ENCODE peak calls at places on chromosome 15, in nine cellular contexts. One of them, this sample, is unnamed.

GRCh38 chr15:38455096-38455495 is 1.2 kb downstream of the FAM98B start:
- DNase-seq in GM23248: peak
- DNase-seq in hepatocyte: no peak
- DNase-seq in PC-3: peak
- DNase-seq in HCT116: no peak
- DNase-seq in neural progenitor cell: no peak
- DNase-seq in SK-N-SH: no peak
- DNase-seq in GM23338: no peak
- DNase-seq in MM.1S: no peak
- DNase-seq in this sample: no peak

GRCh38 chr15:43143203-43143941 is 10.0 kb downstream of the TMEM62 start:
- DNase-seq in GM23248: no peak
- DNase-seq in hepatocyte: no peak
- DNase-seq in PC-3: peak
- DNase-seq in HCT116: no peak
- DNase-seq in neural progenitor cell: no peak
- DNase-seq in SK-N-SH: no peak
- DNase-seq in GM23338: no peak
- DNase-seq in MM.1S: no peak
- DNase-seq in this sample: no peak

GRCh38 chr15:35686347-35686746 is 140.4 kb upstream of the DPH6 start:
- DNase-seq in GM23248: no peak
- DNase-seq in hepatocyte: no peak
- DNase-seq in PC-3: no peak
- DNase-seq in HCT116: no peak
- DNase-seq in neural progenitor cell: no peak
- DNase-seq in SK-N-SH: no peak
- DNase-seq in GM23338: no peak
- DNase-seq in MM.1S: no peak
- DNase-seq in this sample: no peak

GRCh38 chr15:42193383-42193782 is 14.7 kb downstream of the VPS39 start:
- DNase-seq in GM23248: no peak
- DNase-seq in hepatocyte: no peak
- DNase-seq in PC-3: no peak
- DNase-seq in HCT116: no peak
- DNase-seq in neural progenitor cell: no peak
- DNase-seq in SK-N-SH: no peak
- DNase-seq in GM23338: no peak
- DNase-seq in MM.1S: no peak
- DNase-seq in this sample: no peak

GRCh38 chr15:38589502-38589901 is 24.9 kb upstream of the RASGRP1 start:
- DNase-seq in GM23248: peak
- DNase-seq in hepatocyte: peak
- DNase-seq in PC-3: peak
- DNase-seq in HCT116: no peak
- DNase-seq in neural progenitor cell: no peak
- DNase-seq in SK-N-SH: no peak
- DNase-seq in GM23338: no peak
- DNase-seq in MM.1S: no peak
- DNase-seq in this sample: no peak

GRCh38 chr15:39285066-39285465 is 295.8 kb upstream of the THBS1 start:
- DNase-seq in GM23248: no peak
- DNase-seq in hepatocyte: no peak
- DNase-seq in PC-3: no peak
- DNase-seq in HCT116: no peak
- DNase-seq in neural progenitor cell: no peak
- DNase-seq in SK-N-SH: no peak
- DNase-seq in GM23338: no peak
- DNase-seq in MM.1S: no peak
- DNase-seq in this sample: no peak

GRCh38 chr15:92393287-92393993 is at the start of gene ST8SIA2:
- DNase-seq in GM23248: peak
- DNase-seq in hepatocyte: peak
- DNase-seq in PC-3: no peak
- DNase-seq in HCT116: no peak
- DNase-seq in neural progenitor cell: peak
- DNase-seq in SK-N-SH: peak
- DNase-seq in GM23338: peak
- DNase-seq in MM.1S: peak
- DNase-seq in this sample: no peak

GRCh38 chr15:34754674-34755418 is at the start of gene GJD2:
- DNase-seq in GM23248: peak
- DNase-seq in hepatocyte: peak
- DNase-seq in PC-3: no peak
- DNase-seq in HCT116: no peak
- DNase-seq in neural progenitor cell: peak
- DNase-seq in SK-N-SH: peak
- DNase-seq in GM23338: peak
- DNase-seq in MM.1S: no peak
- DNase-seq in this sample: no peak

GRCh38 chr15:82650046-82650670 is 3.0 kb upstream of the CPEB1 start:
- DNase-seq in GM23248: no peak
- DNase-seq in hepatocyte: no peak
- DNase-seq in PC-3: no peak
- DNase-seq in HCT116: no peak
- DNase-seq in neural progenitor cell: no peak
- DNase-seq in SK-N-SH: no peak
- DNase-seq in GM23338: no peak
- DNase-seq in MM.1S: no peak
- DNase-seq in this sample: no peak

GRCh38 chr15:81449836-81450474 is 75.9 kb upstream of the TMC3 start:
- DNase-seq in GM23248: no peak
- DNase-seq in hepatocyte: no peak
- DNase-seq in PC-3: peak
- DNase-seq in HCT116: no peak
- DNase-seq in neural progenitor cell: no peak
- DNase-seq in SK-N-SH: no peak
- DNase-seq in GM23338: no peak
- DNase-seq in MM.1S: no peak
- DNase-seq in this sample: no peak

DNA sequence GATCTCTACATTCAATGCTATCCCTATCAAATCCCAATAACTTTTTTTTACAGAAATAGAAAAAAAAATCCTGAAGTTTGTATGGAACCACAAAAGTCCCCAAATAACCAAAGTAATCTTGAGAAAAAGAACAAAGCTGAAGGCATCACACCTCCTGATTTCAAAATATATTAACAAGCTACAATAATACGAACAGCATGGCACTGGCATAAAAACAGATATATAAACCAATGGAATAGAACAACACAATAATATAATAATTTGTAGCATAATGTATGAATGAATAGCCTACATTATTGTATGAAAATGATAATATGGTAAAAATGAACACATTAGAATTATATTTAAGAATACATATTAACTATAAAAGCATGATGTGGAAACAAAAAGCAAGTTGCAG is 76.7 kb upstream of the TMC3 start:
- DNase-seq in GM23248: no peak
- DNase-seq in hepatocyte: no peak
- DNase-seq in PC-3: no peak
- DNase-seq in HCT116: no peak
- DNase-seq in neural progenitor cell: no peak
- DNase-seq in SK-N-SH: no peak
- DNase-seq in GM23338: no peak
- DNase-seq in MM.1S: no peak
- DNase-seq in this sample: no peak
- H3K4me2 ChIP-seq in GM23248: no peak
- H3K4me2 ChIP-seq in hepatocyte: no peak
- H3K4me2 ChIP-seq in PC-3: no peak
- H3K4me2 ChIP-seq in HCT116: no peak
- H3K4me2 ChIP-seq in neural progenitor cell: no peak
- H3K4me2 ChIP-seq in SK-N-SH: no peak
- H3K4me2 ChIP-seq in GM23338: no peak
- H3K4me2 ChIP-seq in MM.1S: no peak
- H3K4me2 ChIP-seq in this sample: no peak

DNA sequence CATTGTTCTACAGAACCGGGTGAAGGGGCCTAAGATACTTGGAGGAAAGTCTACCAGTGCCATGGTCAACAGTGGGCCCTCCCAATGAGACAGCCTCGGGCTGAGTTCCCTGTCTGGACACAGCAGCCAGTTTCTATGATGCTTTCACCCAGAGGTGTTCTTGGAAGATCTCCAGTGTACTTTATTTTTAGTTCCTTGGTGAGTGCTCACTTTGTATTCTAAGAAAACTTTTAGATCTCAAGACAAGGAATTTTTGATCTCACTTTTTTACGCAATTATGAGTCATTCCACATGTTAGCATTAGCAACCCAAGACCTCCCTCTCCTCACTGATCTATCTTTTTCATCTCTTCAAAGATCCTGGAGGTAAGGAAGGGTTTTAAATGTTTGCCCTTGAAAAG is 287.7 kb downstream of the RORA start:
- DNase-seq in GM23248: peak
- DNase-seq in hepatocyte: no peak
- DNase-seq in PC-3: peak
- DNase-seq in HCT116: no peak
- DNase-seq in neural progenitor cell: no peak
- DNase-seq in SK-N-SH: no peak
- DNase-seq in GM23338: no peak
- DNase-seq in MM.1S: no peak
- DNase-seq in this sample: no peak
- TF ChIP-seq EZH2phosphoT487 in GM23248: no peak
- TF ChIP-seq EZH2phosphoT487 in hepatocyte: no peak
- TF ChIP-seq EZH2phosphoT487 in PC-3: no peak
- TF ChIP-seq EZH2phosphoT487 in HCT116: no peak
- TF ChIP-seq EZH2phosphoT487 in neural progenitor cell: no peak
- TF ChIP-seq EZH2phosphoT487 in SK-N-SH: no peak
- TF ChIP-seq EZH2phosphoT487 in GM23338: no peak
- TF ChIP-seq EZH2phosphoT487 in MM.1S: no peak
- TF ChIP-seq EZH2phosphoT487 in this sample: no peak

DNA sequence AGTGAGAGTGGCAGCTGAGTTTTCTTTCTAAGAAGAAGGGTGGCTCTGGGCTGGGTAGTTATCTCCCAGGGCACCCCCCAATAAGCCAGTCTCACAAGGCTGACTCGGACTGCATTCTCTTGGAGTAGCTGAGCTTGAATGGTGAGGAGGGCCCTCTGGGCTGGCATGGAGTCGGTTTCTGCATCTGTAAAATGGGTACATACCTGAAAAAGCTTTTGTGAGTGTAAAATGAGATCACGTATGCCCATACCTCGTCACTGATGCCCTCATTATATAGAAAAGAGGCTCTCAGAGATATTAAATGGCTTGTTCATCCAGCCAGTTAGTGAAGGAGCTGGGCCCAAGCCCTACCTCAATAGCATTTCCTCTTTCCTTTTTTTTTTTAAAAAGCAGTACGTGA is 41.2 kb downstream of the SMAD6 start:
- DNase-seq in GM23248: no peak
- DNase-seq in hepatocyte: no peak
- DNase-seq in PC-3: no peak
- DNase-seq in HCT116: no peak
- DNase-seq in neural progenitor cell: no peak
- DNase-seq in SK-N-SH: no peak
- DNase-seq in GM23338: no peak
- DNase-seq in MM.1S: no peak
- DNase-seq in this sample: no peak
- H3K4me2 ChIP-seq in GM23248: no peak
- H3K4me2 ChIP-seq in hepatocyte: no peak
- H3K4me2 ChIP-seq in PC-3: no peak
- H3K4me2 ChIP-seq in HCT116: no peak
- H3K4me2 ChIP-seq in neural progenitor cell: no peak
- H3K4me2 ChIP-seq in SK-N-SH: no peak
- H3K4me2 ChIP-seq in GM23338: no peak
- H3K4me2 ChIP-seq in MM.1S: no peak
- H3K4me2 ChIP-seq in this sample: no peak

GRCh38 chr15:68431037-68431791 is 749 bp downstream of the ITGA11 start:
- DNase-seq in GM23248: peak
- DNase-seq in hepatocyte: peak
- DNase-seq in PC-3: no peak
- DNase-seq in HCT116: no peak
- DNase-seq in neural progenitor cell: peak
- DNase-seq in SK-N-SH: peak
- DNase-seq in GM23338: peak
- DNase-seq in MM.1S: no peak
- DNase-seq in this sample: no peak

GRCh38 chr15:68429691-68430470 is 2.1 kb downstream of the ITGA11 start:
- DNase-seq in GM23248: peak
- DNase-seq in hepatocyte: no peak
- DNase-seq in PC-3: no peak
- DNase-seq in HCT116: no peak
- DNase-seq in neural progenitor cell: no peak
- DNase-seq in SK-N-SH: no peak
- DNase-seq in GM23338: no peak
- DNase-seq in MM.1S: no peak
- DNase-seq in this sample: no peak

GRCh38 chr15:68431792-68432401 is at the start of gene ITGA11:
- DNase-seq in GM23248: peak
- DNase-seq in hepatocyte: peak
- DNase-seq in PC-3: peak
- DNase-seq in HCT116: no peak
- DNase-seq in neural progenitor cell: peak
- DNase-seq in SK-N-SH: peak
- DNase-seq in GM23338: peak
- DNase-seq in MM.1S: peak
- DNase-seq in this sample: no peak

GRCh38 chr15:68428431-68428940 is 3.5 kb downstream of the ITGA11 start:
- DNase-seq in GM23248: no peak
- DNase-seq in hepatocyte: no peak
- DNase-seq in PC-3: no peak
- DNase-seq in HCT116: no peak
- DNase-seq in neural progenitor cell: no peak
- DNase-seq in SK-N-SH: no peak
- DNase-seq in GM23338: no peak
- DNase-seq in MM.1S: no peak
- DNase-seq in this sample: no peak

DNA sequence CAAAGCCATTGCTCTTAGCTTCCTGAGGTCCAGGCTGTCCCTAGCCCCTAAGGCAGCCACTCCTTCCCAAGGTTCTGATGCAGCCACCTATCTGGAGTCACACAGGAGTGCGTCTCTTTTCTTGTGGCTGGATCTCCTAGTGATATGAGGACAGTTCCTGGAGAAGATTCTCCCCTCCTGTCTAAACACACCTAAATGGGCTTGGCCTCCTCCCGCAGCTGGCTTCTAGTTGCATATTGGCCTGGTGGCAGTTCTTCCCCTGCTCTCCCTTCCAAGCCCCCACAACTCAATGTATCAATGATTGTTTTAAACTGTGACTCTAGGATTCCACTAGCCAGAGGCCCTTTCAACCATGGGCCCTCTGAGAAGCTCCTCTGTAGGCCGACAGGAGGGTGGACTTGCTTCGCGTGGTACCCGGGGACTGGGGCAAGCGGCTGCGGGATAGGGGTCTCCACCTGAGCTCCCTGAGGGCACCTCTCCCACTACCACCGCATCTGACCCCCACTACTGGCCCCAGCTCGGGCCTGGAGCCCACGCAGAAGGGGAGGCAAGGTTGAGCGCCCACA is 1.4 kb downstream of the ITGA11 start:
- DNase-seq in GM23248: peak
- DNase-seq in hepatocyte: no peak
- DNase-seq in PC-3: no peak
- DNase-seq in HCT116: no peak
- DNase-seq in neural progenitor cell: no peak
- DNase-seq in SK-N-SH: no peak
- DNase-seq in GM23338: no peak
- DNase-seq in MM.1S: no peak
- DNase-seq in this sample: no peak
- TF ChIP-seq EZH2phosphoT487 in GM23248: no peak
- TF ChIP-seq EZH2phosphoT487 in hepatocyte: no peak
- TF ChIP-seq EZH2phosphoT487 in PC-3: no peak
- TF ChIP-seq EZH2phosphoT487 in HCT116: no peak
- TF ChIP-seq EZH2phosphoT487 in neural progenitor cell: no peak
- TF ChIP-seq EZH2phosphoT487 in SK-N-SH: no peak
- TF ChIP-seq EZH2phosphoT487 in GM23338: no peak
- TF ChIP-seq EZH2phosphoT487 in MM.1S: no peak
- TF ChIP-seq EZH2phosphoT487 in this sample: no peak

This sample was measured in OCI-LY7.